ENCODE peak calls at places on chromosomes 7 and 10, in six cellular contexts. One of them, this sample, is unnamed.

GRCh38 chr7:146575903-146576302 is 459.3 kb downstream of the CNTNAP2 start:
- DNase-seq in T-helper 9 cell: no peak
- DNase-seq in Panc1: no peak
- DNase-seq in NCI-H2081: peak; percentile 6
- DNase-seq in mucosa of descending colon: no peak
- DNase-seq in T1000: no peak
- DNase-seq in this sample: no peak

GRCh38 chr10:75788394-75789205 is 357.2 kb downstream of the LRMDA start:
- DNase-seq in NCI-H2081: no peak
- DNase-seq in mucosa of descending colon: no peak
- DNase-seq in T1000: no peak
- DNase-seq in T-helper 9 cell: no peak
- DNase-seq in Panc1: no peak
- DNase-seq in this sample: no peak

GRCh38 chr10:132383751-132384181 is 13.2 kb upstream of the PWWP2B start:
- DNase-seq in Panc1: no peak
- DNase-seq in NCI-H2081: no peak
- DNase-seq in T1000: no peak
- DNase-seq in mucosa of descending colon: peak; percentile 40
- DNase-seq in T-helper 9 cell: no peak
- DNase-seq in this sample: peak; percentile 73

GRCh38 chr7:44631458-44632115 is 25.2 kb downstream of the OGDH start:
- DNase-seq in T-helper 9 cell: no peak
- DNase-seq in Panc1: no peak
- DNase-seq in T1000: no peak
- DNase-seq in mucosa of descending colon: no peak
- DNase-seq in NCI-H2081: no peak
- DNase-seq in this sample: no peak

GRCh38 chr7:90613088-90613498 is 17.0 kb downstream of the CDK14 start:
- DNase-seq in NCI-H2081: peak; percentile 26
- DNase-seq in Panc1: no peak
- DNase-seq in T1000: no peak
- DNase-seq in mucosa of descending colon: no peak
- DNase-seq in T-helper 9 cell: no peak
- DNase-seq in this sample: no peak

GRCh38 chr7:93890464-93891068 is at the start of gene TFPI2:
- DNase-seq in NCI-H2081: no peak
- DNase-seq in T-helper 9 cell: no peak
- DNase-seq in mucosa of descending colon: no peak
- DNase-seq in T1000: peak; percentile 60
- DNase-seq in Panc1: no peak
- DNase-seq in this sample: no peak

GRCh38 chr7:36208406-36208805 is 55.4 kb downstream of the EEPD1 start:
- DNase-seq in NCI-H2081: no peak
- DNase-seq in mucosa of descending colon: no peak
- DNase-seq in T-helper 9 cell: no peak
- DNase-seq in Panc1: no peak
- DNase-seq in T1000: no peak
- DNase-seq in this sample: no peak

GRCh38 chr10:87593702-87594101 is 66.0 kb upstream of the PAPSS2 start:
- DNase-seq in T1000: no peak
- DNase-seq in Panc1: no peak
- DNase-seq in NCI-H2081: no peak
- DNase-seq in mucosa of descending colon: no peak
- DNase-seq in T-helper 9 cell: no peak
- DNase-seq in this sample: no peak

GRCh38 chr7:774161-775109 is 47.4 kb upstream of the PRKAR1B start:
- DNase-seq in mucosa of descending colon: peak; percentile 66
- DNase-seq in Panc1: no peak
- DNase-seq in T-helper 9 cell: peak; percentile 68
- DNase-seq in T1000: no peak
- DNase-seq in NCI-H2081: no peak
- DNase-seq in this sample: no peak

GRCh38 chr10:3807928-3808496 is 23.0 kb upstream of the KLF6 start:
- DNase-seq in NCI-H2081: peak; percentile 49
- DNase-seq in mucosa of descending colon: no peak
- DNase-seq in T-helper 9 cell: no peak
- DNase-seq in Panc1: no peak
- DNase-seq in T1000: no peak
- DNase-seq in this sample: no peak